ENCODE peak calls at places on chromosomes 6 and 20, in four cellular contexts. J, O, Z and L are unnamed samples.

GRCh38 chr6:25401711-25402110 is 122.5 kb downstream of the CARMIL1 start:
- DNase-seq in J (no peak), O (no peak), Z (no peak), L (no peak)

GRCh38 chr6:13267142-13267621 is 61.2 kb downstream of the TBC1D7 start:
- DNase-seq in J (no peak), O (no peak), Z (no peak), L (no peak)

GRCh38 chr20:7220755-7221154 is 453.3 kb downstream of the BMP2 start:
- DNase-seq in J (no peak), O (no peak), Z (no peak), L (no peak)

GRCh38 chr6:42007753-42008528 is 42.4 kb upstream of the TAF8 start:
- DNase-seq in J (no peak), O (no peak), Z (no peak), L (no peak)

GRCh38 chr6:162099685-162100084 is 627.9 kb downstream of the PRKN start:
- DNase-seq in J (no peak), O (peak), Z (no peak), L (peak)

GRCh38 chr20:53866787-53867740 is 203.3 kb downstream of the BCAS1 start:
- DNase-seq in J (no peak), O (peak), Z (no peak), L (no peak)

GRCh38 chr6:130913119-130913518 is 85.9 kb downstream of the SMLR1 start:
- DNase-seq in J (no peak), O (no peak), Z (peak), L (no peak)

GRCh38 chr6:88059221-88059620 is 11.6 kb downstream of the SPACA1 start:
- DNase-seq in J (no peak), O (no peak), Z (no peak), L (no peak)

GRCh38 chr6:21149460-21149859 is 444.1 kb upstream of the SOX4 start:
- DNase-seq in J (no peak), O (no peak), Z (no peak), L (no peak)

GRCh38 chr6:71478834-71479541 is 190.4 kb downstream of the OGFRL1 start:
- DNase-seq in J (no peak), O (no peak), Z (no peak), L (no peak)

GRCh38 chr6:28742668-28743270 is 181.0 kb downstream of the TRIM27 start:
- DNase-seq in J (peak), O (peak), Z (peak), L (peak)

GRCh38 chr20:4234128-4234527 is 218.8 kb upstream of the RNF24 start:
- DNase-seq in J (no peak), O (no peak), Z (no peak), L (no peak)

GRCh38 chr6:5012531-5012930 is 8.7 kb upstream of the RPP40 start:
- DNase-seq in J (no peak), O (no peak), Z (no peak), L (no peak)

GRCh38 chr6:168221000-168221399 is 98.6 kb downstream of the DACT2 start:
- DNase-seq in J (no peak), O (no peak), Z (no peak), L (no peak)

GRCh38 chr6:20688710-20689500 is 154.6 kb downstream of the CDKAL1 start:
- DNase-seq in J (no peak), O (no peak), Z (peak), L (no peak)

GRCh38 chr6:119339941-119340456 is 9.6 kb downstream of the MAN1A1 start:
- DNase-seq in J (no peak), O (no peak), Z (peak), L (no peak)

GRCh38 chr6:44265003-44265842 is at the start of gene NFKBIE:
- DNase-seq in J (peak), O (peak), Z (peak), L (peak)

GRCh38 chr6:41036188-41036587 is 2.8 kb downstream of the UNC5CL start:
- DNase-seq in J (no peak), O (no peak), Z (no peak), L (peak)

GRCh38 chr6:26249709-26249958 is 115.4 kb upstream of the BTN3A2 start:
- DNase-seq in J (no peak), O (no peak), Z (no peak), L (no peak)

GRCh38 chr6:55405474-55406220 is 78.4 kb downstream of the GFRAL start:
- DNase-seq in J (no peak), O (no peak), Z (no peak), L (no peak)

GRCh38 chr6:50829898-50830439 is 11.3 kb downstream of the TFAP2B start:
- DNase-seq in J (no peak), O (no peak), Z (no peak), L (no peak)

GRCh38 chr6:166433096-166433495 is 50.4 kb upstream of the MPC1 start:
- DNase-seq in J (no peak), O (no peak), Z (no peak), L (no peak)

GRCh38 chr6:15401769-15402250 is 155.9 kb downstream of the JARID2 start:
- DNase-seq in J (no peak), O (peak), Z (no peak), L (no peak)

GRCh38 chr6:150641398-150642139 is 41.9 kb downstream of the PLEKHG1 start:
- DNase-seq in J (no peak), O (no peak), Z (no peak), L (no peak)

GRCh38 chr6:137927777-137928218 is 60.7 kb downstream of the TNFAIP3 start:
- DNase-seq in J (no peak), O (no peak), Z (no peak), L (no peak)

GRCh38 chr6:12012566-12013367 is 655 bp downstream of the HIVEP1 start:
- DNase-seq in J (peak), O (peak), Z (peak), L (no peak)

GRCh38 chr6:156881687-156882629 is 104.8 kb downstream of the ARID1B start:
- DNase-seq in J (no peak), O (no peak), Z (no peak), L (no peak)

DNA sequence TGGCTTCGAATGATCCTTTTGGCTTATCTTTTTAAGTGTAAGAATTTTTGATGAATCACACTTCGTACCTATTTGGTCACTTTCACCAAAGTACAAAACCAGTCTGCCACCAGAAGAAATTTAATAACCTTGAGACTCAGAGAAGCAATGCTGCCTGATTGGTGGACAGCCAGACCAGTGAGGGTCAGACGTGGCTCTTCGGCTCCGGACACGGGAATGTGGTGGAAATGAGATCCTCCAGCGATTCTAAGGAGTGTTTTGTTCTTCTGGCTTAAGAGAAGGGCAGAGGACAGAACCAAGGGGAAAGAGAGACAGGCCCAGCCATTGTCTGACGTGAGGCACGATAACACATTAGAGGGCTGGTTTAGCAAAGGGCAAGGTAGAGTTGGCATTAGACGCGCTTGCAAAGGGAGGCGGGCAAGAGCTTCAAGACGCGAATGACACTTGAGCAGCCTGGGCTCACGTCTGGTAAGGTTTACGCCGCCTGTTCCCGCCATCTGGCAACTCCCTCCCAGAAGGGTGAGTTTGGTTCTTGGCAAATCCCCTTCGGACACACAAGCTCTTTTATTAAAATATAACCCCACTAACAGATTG is 49.9 kb upstream of the EZR start:
- DNase-seq in J (no peak), O (no peak), Z (peak), L (peak)
- TF ChIP-seq JUND in J (no peak), O (no peak), Z (peak), L (no peak)

GRCh38 chr6:96075826-96076225 is 60.1 kb downstream of the FUT9 start:
- DNase-seq in J (no peak), O (no peak), Z (no peak), L (no peak)
- TF ChIP-seq ZNF274 in J (no peak), O (no peak), Z (no peak), L (no peak)

DNA sequence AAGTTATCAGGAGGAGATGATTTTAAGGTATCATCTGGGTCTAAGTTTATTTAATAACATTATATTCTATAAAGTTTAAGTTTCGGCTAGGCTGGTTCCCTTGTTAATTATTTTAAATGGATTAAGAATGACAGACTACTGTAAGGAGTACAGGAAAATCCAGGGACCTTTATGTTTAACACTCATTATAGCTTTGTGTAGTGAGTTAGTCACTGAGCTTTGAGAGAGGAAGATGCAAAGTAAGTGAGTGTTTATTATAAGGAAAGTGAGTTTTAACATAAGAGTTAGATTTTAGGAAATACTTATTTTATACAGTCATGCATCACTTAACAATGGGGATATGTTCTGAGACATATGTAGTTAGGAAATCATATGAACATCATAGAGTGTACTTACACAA is 485.5 kb downstream of the MMUT start:
- DNase-seq in J (no peak), O (no peak), Z (no peak), L (no peak)
- TF ChIP-seq JUND in J (no peak), O (no peak), Z (no peak), L (no peak)

DNA sequence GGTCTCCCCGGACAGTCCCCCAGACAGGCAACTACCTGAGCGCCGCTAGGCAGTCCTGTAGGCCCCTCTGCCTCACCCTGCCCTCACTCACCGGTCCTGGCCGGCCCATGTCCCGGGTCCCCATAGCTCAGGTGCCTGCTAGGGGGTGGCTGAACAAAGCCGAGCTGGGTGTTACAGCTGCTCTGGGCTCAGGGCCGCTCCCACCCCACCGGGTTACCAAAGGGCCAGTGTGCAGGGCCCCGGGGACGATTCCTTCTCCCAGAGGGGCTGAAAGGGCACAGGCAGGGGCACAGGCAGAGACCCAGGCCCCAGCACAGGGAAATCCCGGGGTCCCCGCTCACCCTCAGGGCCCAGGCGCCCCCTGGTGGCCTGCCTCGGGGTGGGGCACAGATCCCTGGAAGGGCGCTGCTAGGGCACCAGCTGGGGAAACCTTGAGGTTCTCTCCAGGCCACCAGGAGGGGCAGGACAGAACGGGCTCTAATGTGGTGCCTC is 118.4 kb downstream of the GRM4 start:
- DNase-seq in J (peak), O (peak), Z (peak), L (peak)
- TF ChIP-seq ZNF274 in J (no peak), O (no peak), Z (no peak), L (no peak)

GRCh38 chr6:136643850-136644596 is 93.8 kb upstream of the MAP7 start:
- DNase-seq in J (peak), O (peak), Z (peak), L (peak)

GRCh38 chr6:136644597-136644952 is 94.4 kb upstream of the MAP7 start:
- DNase-seq in J (no peak), O (no peak), Z (no peak), L (no peak)

GRCh38 chr6:136646377-136646776 is 96.2 kb upstream of the MAP7 start:
- DNase-seq in J (no peak), O (no peak), Z (no peak), L (no peak)

GRCh38 chr6:136651982-136652381 is 101.8 kb upstream of the MAP7 start:
- DNase-seq in J (no peak), O (no peak), Z (no peak), L (no peak)

DNA sequence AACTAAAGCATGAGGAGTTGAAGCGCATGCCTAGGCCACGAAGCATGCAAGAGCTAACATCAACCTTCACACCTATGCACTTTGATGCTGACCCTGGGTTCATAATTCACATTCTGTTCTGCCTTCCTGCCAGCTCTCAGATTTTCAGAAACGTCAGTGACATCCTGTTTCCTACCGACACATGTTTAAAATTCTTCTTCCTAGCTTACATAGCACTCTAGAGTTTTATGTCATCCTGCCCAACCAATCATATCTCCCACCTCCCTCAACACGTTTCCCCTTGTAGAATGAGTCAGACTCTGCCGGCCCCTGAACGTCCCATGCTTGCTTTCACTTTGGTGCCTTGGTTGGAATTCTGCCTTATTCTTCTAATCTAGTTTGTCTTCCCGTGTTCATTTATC is 97.1 kb upstream of the MAP7 start:
- DNase-seq in J (no peak), O (no peak), Z (peak), L (no peak)
- TF ChIP-seq JUND in J (no peak), O (no peak), Z (peak), L (no peak)

GRCh38 chr6:123526128-123526527 is 110.6 kb downstream of the TRDN start:
- DNase-seq in J (no peak), O (no peak), Z (no peak), L (no peak)

GRCh38 chr6:123533862-123534261 is 102.9 kb downstream of the TRDN start:
- DNase-seq in J (no peak), O (no peak), Z (no peak), L (no peak)

GRCh38 chr6:123529058-123529457 is 107.7 kb downstream of the TRDN start:
- DNase-seq in J (no peak), O (no peak), Z (no peak), L (no peak)

GRCh38 chr6:123527406-123527805 is 109.3 kb downstream of the TRDN start:
- DNase-seq in J (no peak), O (no peak), Z (no peak), L (no peak)

DNA sequence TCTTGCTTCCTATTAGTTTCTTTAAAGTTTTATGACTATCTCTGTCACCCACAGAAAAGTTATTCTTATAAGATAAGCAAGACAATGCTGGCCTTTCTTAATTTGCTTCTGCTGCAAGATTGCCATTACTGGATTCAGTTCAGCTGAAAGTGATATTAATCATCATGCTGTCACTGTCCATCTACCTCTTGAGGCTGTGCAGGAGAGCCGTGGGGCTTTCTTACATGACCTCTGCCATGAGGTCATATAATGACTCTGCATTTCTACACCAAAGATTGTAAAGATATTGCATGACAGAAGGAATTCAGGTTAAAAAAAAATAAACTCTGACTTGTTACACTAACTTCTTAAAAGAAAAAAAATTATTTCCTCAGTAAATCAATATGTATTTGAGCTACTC is 106.9 kb downstream of the TRDN start:
- DNase-seq in J (no peak), O (no peak), Z (peak), L (no peak)
- TF ChIP-seq ZNF274 in J (no peak), O (no peak), Z (no peak), L (no peak)

GRCh38 chr20:33191955-33192354 is 24.0 kb downstream of the BPIFA2 start:
- DNase-seq in J (no peak), O (no peak), Z (no peak), L (no peak)
- TF ChIP-seq JUND in J (no peak), O (no peak), Z (no peak), L (no peak)

DNA sequence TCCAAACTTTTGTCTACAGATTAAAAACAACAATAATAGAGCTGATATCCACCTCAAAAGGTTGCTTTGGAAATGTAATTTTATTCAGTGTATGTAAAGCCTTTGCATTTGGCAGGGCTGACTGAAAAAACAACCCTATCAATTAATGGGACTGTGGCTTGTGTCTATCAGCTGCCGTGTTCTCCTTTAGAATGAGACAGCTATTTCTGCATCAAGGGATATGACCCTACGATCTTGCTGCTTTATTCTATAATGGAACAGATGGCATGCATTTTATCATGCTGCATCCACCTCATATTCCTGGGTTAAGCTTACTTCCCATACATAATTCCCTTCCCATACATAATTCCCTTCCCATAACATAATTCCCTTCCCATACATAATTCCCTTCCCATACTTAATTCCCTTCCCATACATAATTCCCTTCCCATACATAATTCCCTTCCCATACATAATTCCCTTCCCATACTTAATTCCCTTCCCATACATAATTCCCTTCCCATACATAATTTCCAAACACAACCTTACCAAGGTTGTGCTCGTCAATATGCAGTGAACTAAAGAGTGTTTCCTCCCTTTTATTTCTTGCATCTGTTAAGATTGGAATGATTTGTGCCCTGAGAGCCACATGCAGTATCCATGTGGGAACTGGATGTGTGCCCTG is 26.8 kb downstream of the SERPINB6 start:
- DNase-seq in J (peak), O (no peak), Z (no peak), L (no peak)
- TF ChIP-seq ZNF274 in J (no peak), O (no peak), Z (no peak), L (no peak)

GRCh38 chr20:37598101-37598530 is 70.4 kb upstream of the BLCAP start:
- DNase-seq in J (peak), O (no peak), Z (no peak), L (no peak)
- TF ChIP-seq JUND in J (no peak), O (no peak), Z (no peak), L (no peak)